ENCODE peak calls at places on chromosomes 3 and 15, in four cellular contexts. One of them, this sample, is unnamed.

GRCh38 chr15:61057830-61058529 is 171.1 kb downstream of the RORA start:
- DNase-seq in HepG2: no peak
- DNase-seq in spleen: no peak
- DNase-seq in GM23338: no peak
- DNase-seq in this sample: no peak

GRCh38 chr3:125043599-125044151 is 12.1 kb downstream of the HEG1 start:
- DNase-seq in GM23338: no peak
- DNase-seq in spleen: no peak
- DNase-seq in HepG2: no peak
- DNase-seq in this sample: peak

GRCh38 chr3:47890037-47890831 is 87.3 kb downstream of the DHX30 start:
- DNase-seq in spleen: no peak
- DNase-seq in GM23338: peak
- DNase-seq in HepG2: no peak
- DNase-seq in this sample: no peak

GRCh38 chr15:47688573-47689086 is 28.7 kb upstream of the SEMA6D start:
- DNase-seq in HepG2: no peak
- DNase-seq in GM23338: no peak
- DNase-seq in spleen: no peak
- DNase-seq in this sample: no peak

GRCh38 chr3:150220791-150221190 is 187.3 kb upstream of the TSC22D2 start:
- DNase-seq in HepG2: no peak
- DNase-seq in GM23338: no peak
- DNase-seq in spleen: no peak
- DNase-seq in this sample: no peak

GRCh38 chr15:85047271-85047948 is 65.8 kb downstream of the PDE8A start:
- DNase-seq in spleen: no peak
- DNase-seq in HepG2: peak
- DNase-seq in GM23338: peak
- DNase-seq in this sample: no peak

GRCh38 chr3:12221663-12222062 is 63.0 kb upstream of the TIMP4 start:
- DNase-seq in spleen: no peak
- DNase-seq in HepG2: peak
- DNase-seq in GM23338: no peak
- DNase-seq in this sample: no peak

GRCh38 chr15:25563571-25563970 is 124.7 kb upstream of the UBE3A start:
- DNase-seq in spleen: no peak
- DNase-seq in HepG2: no peak
- DNase-seq in GM23338: peak
- DNase-seq in this sample: no peak

GRCh38 chr15:23564798-23565394 is 578 bp upstream of the MKRN3 start:
- DNase-seq in HepG2: no peak
- DNase-seq in GM23338: no peak
- DNase-seq in spleen: no peak
- DNase-seq in this sample: no peak

GRCh38 chr3:29057326-29057725 is 223.5 kb upstream of the RBMS3 start:
- DNase-seq in GM23338: peak
- DNase-seq in HepG2: no peak
- DNase-seq in spleen: no peak
- DNase-seq in this sample: no peak

GRCh38 chr3:4322635-4323034 is 19.5 kb downstream of the SETMAR start:
- DNase-seq in HepG2: peak
- DNase-seq in GM23338: no peak
- DNase-seq in spleen: no peak
- DNase-seq in this sample: no peak

GRCh38 chr3:101859882-101860281 is 10.6 kb downstream of the NFKBIZ start:
- DNase-seq in HepG2: no peak
- DNase-seq in GM23338: no peak
- DNase-seq in spleen: no peak
- DNase-seq in this sample: no peak

GRCh38 chr3:160544837-160545236 is 20.5 kb downstream of the KPNA4 start:
- DNase-seq in HepG2: no peak
- DNase-seq in spleen: no peak
- DNase-seq in GM23338: no peak
- DNase-seq in this sample: no peak

GRCh38 chr3:27713435-27713880 is 8.7 kb downstream of the EOMES start:
- DNase-seq in GM23338: peak
- DNase-seq in spleen: peak
- DNase-seq in HepG2: no peak
- DNase-seq in this sample: no peak

GRCh38 chr3:179956416-179956830 is 80.3 kb downstream of the PEX5L start:
- DNase-seq in GM23338: no peak
- DNase-seq in spleen: no peak
- DNase-seq in HepG2: no peak
- DNase-seq in this sample: no peak

GRCh38 chr15:98698792-98699191 is 50.5 kb downstream of the IGF1R start:
- DNase-seq in GM23338: no peak
- DNase-seq in HepG2: no peak
- DNase-seq in spleen: no peak
- DNase-seq in this sample: no peak

GRCh38 chr3:172869356-172869755 is 118.8 kb downstream of the ECT2 start:
- DNase-seq in HepG2: no peak
- DNase-seq in GM23338: no peak
- DNase-seq in spleen: no peak
- DNase-seq in this sample: no peak

GRCh38 chr3:187976361-187976900 is 177.5 kb upstream of the LPP start:
- DNase-seq in HepG2: no peak
- DNase-seq in spleen: no peak
- DNase-seq in GM23338: no peak
- DNase-seq in this sample: no peak

GRCh38 chr3:161893972-161894371 is 397.4 kb downstream of the OTOL1 start:
- DNase-seq in HepG2: no peak
- DNase-seq in spleen: no peak
- DNase-seq in GM23338: no peak
- DNase-seq in this sample: no peak

GRCh38 chr15:99432271-99433025 is 133.3 kb upstream of the MEF2A start:
- DNase-seq in spleen: peak
- DNase-seq in GM23338: no peak
- DNase-seq in HepG2: no peak
- DNase-seq in this sample: peak

GRCh38 chr3:4797201-4797600 is 182.0 kb upstream of the BHLHE40 start:
- DNase-seq in spleen: no peak
- DNase-seq in GM23338: no peak
- DNase-seq in HepG2: no peak
- DNase-seq in this sample: no peak

GRCh38 chr3:65039754-65040210 is 352.0 kb upstream of the ADAMTS9 start:
- DNase-seq in GM23338: no peak
- DNase-seq in spleen: no peak
- DNase-seq in HepG2: peak
- DNase-seq in this sample: no peak

GRCh38 chr3:56796202-56796601 is 5.5 kb downstream of the ARHGEF3 start:
- DNase-seq in GM23338: no peak
- DNase-seq in spleen: no peak
- DNase-seq in HepG2: no peak
- DNase-seq in this sample: no peak

GRCh38 chr15:66737243-66738010 is 35.4 kb downstream of the SMAD6 start:
- DNase-seq in GM23338: no peak
- DNase-seq in HepG2: no peak
- DNase-seq in spleen: no peak
- DNase-seq in this sample: no peak

GRCh38 chr3:56309465-56309864 is 158.8 kb downstream of the ERC2 start:
- DNase-seq in spleen: no peak
- DNase-seq in HepG2: no peak
- DNase-seq in GM23338: no peak
- DNase-seq in this sample: no peak

GRCh38 chr3:158091526-158091925 is 14.7 kb downstream of the SHOX2 start:
- DNase-seq in spleen: no peak
- DNase-seq in GM23338: peak
- DNase-seq in HepG2: peak
- DNase-seq in this sample: no peak

GRCh38 chr3:14323401-14324223 is 78.8 kb upstream of the SLC6A6 start:
- DNase-seq in GM23338: no peak
- DNase-seq in spleen: peak
- DNase-seq in HepG2: no peak
- DNase-seq in this sample: no peak

GRCh38 chr3:12729313-12729676 is 29.8 kb downstream of the TMEM40 start:
- DNase-seq in spleen: no peak
- DNase-seq in HepG2: no peak
- DNase-seq in GM23338: no peak
- DNase-seq in this sample: no peak

GRCh38 chr3:37347941-37348340 is 173.6 kb upstream of the LRRFIP2 start:
- DNase-seq in HepG2: no peak
- DNase-seq in GM23338: no peak
- DNase-seq in spleen: no peak
- DNase-seq in this sample: no peak

GRCh38 chr3:42906085-42906904 is at the start of gene ZNF662:
- DNase-seq in GM23338: peak
- DNase-seq in HepG2: no peak
- DNase-seq in spleen: peak
- DNase-seq in this sample: peak

GRCh38 chr3:34619990-34620389 is 821.6 kb downstream of the PDCD6IP start:
- DNase-seq in GM23338: peak
- DNase-seq in spleen: no peak
- DNase-seq in HepG2: no peak
- DNase-seq in this sample: no peak

GRCh38 chr15:62306851-62307504 is 141.9 kb upstream of the C2CD4B start:
- DNase-seq in HepG2: peak
- DNase-seq in GM23338: peak
- DNase-seq in spleen: no peak
- DNase-seq in this sample: no peak

GRCh38 chr3:123602325-123602724 is 17.5 kb upstream of the HACD2 start:
- DNase-seq in HepG2: peak
- DNase-seq in spleen: no peak
- DNase-seq in GM23338: no peak
- DNase-seq in this sample: no peak

GRCh38 chr3:143918848-143919247 is 52.8 kb upstream of the DIPK2A start:
- DNase-seq in HepG2: no peak
- DNase-seq in GM23338: no peak
- DNase-seq in spleen: no peak
- DNase-seq in this sample: no peak

GRCh38 chr15:101641894-101642293 is 10.3 kb downstream of the TM2D3 start:
- DNase-seq in HepG2: no peak
- DNase-seq in GM23338: no peak
- DNase-seq in spleen: no peak
- DNase-seq in this sample: no peak

GRCh38 chr3:195159117-195159818 is 111.7 kb downstream of the XXYLT1 start:
- DNase-seq in HepG2: no peak
- DNase-seq in GM23338: no peak
- DNase-seq in spleen: no peak
- DNase-seq in this sample: no peak
- H3K27ac ChIP-seq in HepG2: peak
- H3K27ac ChIP-seq in GM23338: no peak
- H3K27ac ChIP-seq in spleen: peak
- H3K27ac ChIP-seq in this sample: peak

GRCh38 chr15:40051616-40052415 is 12.8 kb upstream of the SRP14 start:
- DNase-seq in spleen: peak
- DNase-seq in HepG2: no peak
- DNase-seq in GM23338: no peak
- DNase-seq in this sample: no peak
- H3K4me3 ChIP-seq in spleen: no peak
- H3K4me3 ChIP-seq in HepG2: no peak
- H3K4me3 ChIP-seq in GM23338: no peak
- H3K4me3 ChIP-seq in this sample: no peak

GRCh38 chr3:171809513-171810277 is 588 bp downstream of the PLD1 start:
- DNase-seq in GM23338: peak
- DNase-seq in spleen: peak
- DNase-seq in HepG2: peak
- DNase-seq in this sample: peak
- TF ChIP-seq POLR2AphosphoS5 in GM23338: no peak
- TF ChIP-seq POLR2AphosphoS5 in spleen: peak
- TF ChIP-seq POLR2AphosphoS5 in HepG2: peak
- TF ChIP-seq POLR2AphosphoS5 in this sample: peak

DNA sequence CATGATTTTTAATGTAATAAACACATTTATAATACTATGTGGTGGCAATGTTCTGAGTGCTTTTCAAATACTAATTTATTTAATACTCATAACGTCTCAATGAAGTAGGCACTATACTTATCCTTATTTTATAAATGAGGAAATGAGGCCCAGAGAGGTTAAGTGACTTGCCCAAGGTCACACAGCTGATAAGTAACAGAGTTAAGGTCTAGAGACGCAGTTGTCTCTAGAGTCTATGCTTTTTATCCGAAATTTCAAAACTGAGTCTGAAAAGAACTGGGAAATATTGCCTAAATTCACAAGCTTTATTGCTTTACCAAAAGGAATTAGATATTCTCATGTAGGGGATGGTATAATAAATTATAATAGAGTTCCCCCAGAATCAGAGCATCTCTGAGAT is 31.4 kb upstream of the MAGEF1 start:
- DNase-seq in HepG2: no peak
- DNase-seq in spleen: no peak
- DNase-seq in GM23338: no peak
- DNase-seq in this sample: no peak
- H3K27ac ChIP-seq in HepG2: no peak
- H3K27ac ChIP-seq in spleen: no peak
- H3K27ac ChIP-seq in GM23338: no peak
- H3K27ac ChIP-seq in this sample: no peak

DNA sequence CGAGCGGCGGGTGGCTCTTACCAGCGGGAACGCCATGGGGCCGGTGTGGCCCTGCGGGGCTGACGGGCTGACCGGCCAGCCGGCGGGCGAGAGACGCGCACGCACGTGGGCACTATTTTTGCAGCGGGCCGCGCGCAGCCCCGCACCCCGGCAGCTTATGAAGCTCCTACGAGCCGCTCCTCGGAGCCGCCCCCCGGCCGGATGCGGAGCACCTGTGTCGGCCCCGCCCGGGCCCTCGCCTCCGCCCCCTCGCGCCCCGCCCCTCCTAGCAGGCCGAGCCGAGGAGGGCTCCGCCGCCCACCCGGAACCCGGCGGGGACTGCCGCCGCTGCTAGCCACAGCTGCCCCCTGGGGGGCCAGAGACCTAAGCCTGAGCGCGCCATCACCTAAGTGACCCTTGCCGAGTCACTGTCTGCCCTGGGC is 683 bp upstream of the CPEB1 start:
- DNase-seq in spleen: peak
- DNase-seq in HepG2: no peak
- DNase-seq in GM23338: peak
- DNase-seq in this sample: no peak
- H3K4me3 ChIP-seq in spleen: peak
- H3K4me3 ChIP-seq in HepG2: peak
- H3K4me3 ChIP-seq in GM23338: peak
- H3K4me3 ChIP-seq in this sample: peak

GRCh38 chr15:52261498-52262242 is 33.9 kb downstream of the MYO5C start:
- DNase-seq in spleen: peak
- DNase-seq in GM23338: peak
- DNase-seq in HepG2: no peak
- DNase-seq in this sample: peak
- TF ChIP-seq POLR2AphosphoS5 in spleen: no peak
- TF ChIP-seq POLR2AphosphoS5 in GM23338: no peak
- TF ChIP-seq POLR2AphosphoS5 in HepG2: no peak
- TF ChIP-seq POLR2AphosphoS5 in this sample: peak